ENCODE peak calls at places on chromosome 4, in four cellular contexts. B, I, N and U are unnamed samples.

GRCh38 chr4:2796261-2797187 is 3.6 kb downstream of the SH3BP2 start:
- DNase-seq in N (peak), I (no peak), B (no peak), U (no peak)

GRCh38 chr4:8870647-8871416 is 807 bp downstream of the HMX1 start:
- DNase-seq in N (no peak), I (no peak), B (no peak), U (no peak)

GRCh38 chr4:14916554-14917304 is 85.6 kb upstream of the CPEB2 start:
- DNase-seq in N (peak), I (peak), B (peak), U (no peak)

GRCh38 chr4:28146191-28146590 is 1285.5 kb downstream of the STIM2 start:
- DNase-seq in B (no peak), N (no peak), I (no peak), U (no peak)

GRCh38 chr4:7987148-7987989 is 47.7 kb upstream of the AFAP1 start:
- DNase-seq in I (no peak), N (peak), B (peak), U (peak)

GRCh38 chr4:160724063-160724462 is 1439.7 kb downstream of the FSTL5 start:
- DNase-seq in I (no peak), N (no peak), B (no peak), U (no peak)

GRCh38 chr4:120555058-120555457 is 367.5 kb downstream of the PRDM5 start:
- DNase-seq in B (no peak), N (no peak), I (no peak), U (no peak)

GRCh38 chr4:139943277-139943676 is 210.7 kb downstream of the MAML3 start:
- DNase-seq in B (no peak), N (no peak), I (no peak), U (no peak)

GRCh38 chr4:70356185-70356584 is 4.4 kb upstream of the SMR3A start:
- DNase-seq in N (no peak), I (no peak), B (no peak), U (no peak)

GRCh38 chr4:1009647-1010521 is 1.5 kb upstream of the FGFRL1 start:
- DNase-seq in N (peak), I (no peak), B (no peak), U (no peak)

GRCh38 chr4:88147799-88148217 is 10.6 kb downstream of the ABCG2 start:
- DNase-seq in N (no peak), I (no peak), B (no peak), U (no peak)

GRCh38 chr4:108166441-108167315 is 2.1 kb downstream of the LEF1 start:
- DNase-seq in I (no peak), B (no peak), N (peak), U (no peak)

GRCh38 chr4:136581119-136581518 is 951.2 kb downstream of the PCDH18 start:
- DNase-seq in B (no peak), N (no peak), I (no peak), U (no peak)

GRCh38 chr4:140012688-140013087 is 141.3 kb downstream of the MAML3 start:
- DNase-seq in I (peak), N (peak), B (peak), U (no peak)

GRCh38 chr4:61408861-61409260 is 208.7 kb downstream of the ADGRL3 start:
- DNase-seq in N (no peak), B (no peak), I (no peak), U (no peak)

GRCh38 chr4:157014621-157015591 is 43.3 kb upstream of the PDGFC start:
- DNase-seq in I (peak), B (no peak), N (peak), U (no peak)

GRCh38 chr4:26729547-26729946 is 131.1 kb upstream of the STIM2 start:
- DNase-seq in B (no peak), I (no peak), N (no peak), U (no peak)

GRCh38 chr4:56978750-56979303 is at the start of gene POLR2B:
- DNase-seq in I (peak), N (peak), B (peak), U (peak)

DNA sequence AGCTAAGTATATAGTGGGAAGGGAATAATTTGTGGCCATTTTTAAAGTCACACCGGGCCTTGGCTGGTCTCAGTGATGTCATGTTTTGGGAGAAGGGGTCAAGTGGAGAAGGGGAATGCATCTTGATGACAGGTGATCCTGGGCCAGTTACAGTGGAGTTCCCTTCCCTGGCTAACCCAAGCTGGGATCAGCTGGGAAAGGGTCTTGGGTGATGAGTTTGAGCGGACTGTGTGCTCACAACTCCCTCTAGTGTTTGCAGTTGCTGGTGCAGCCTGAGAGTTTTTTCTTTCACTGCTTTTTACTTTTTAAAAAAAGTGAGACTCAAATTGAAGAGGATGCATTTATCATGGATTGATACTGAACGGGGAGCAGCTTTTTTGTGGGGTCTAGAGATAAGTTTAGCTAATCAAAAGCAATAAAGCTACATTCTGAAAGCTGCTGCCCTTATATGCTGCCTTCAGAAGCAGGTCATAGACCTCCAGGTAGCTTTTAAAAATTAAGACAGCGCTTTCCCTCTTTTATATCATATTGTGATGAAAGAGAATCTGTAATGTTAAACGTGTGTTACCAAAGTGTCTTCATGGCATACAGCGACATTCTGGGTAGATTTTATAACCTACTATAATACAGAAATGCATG is 164.7 kb downstream of the DCLK2 start:
- DNase-seq in B (no peak), N (peak), I (no peak), U (no peak)
- H3K27ac ChIP-seq in B (no peak), N (no peak), I (no peak), U (no peak)

DNA sequence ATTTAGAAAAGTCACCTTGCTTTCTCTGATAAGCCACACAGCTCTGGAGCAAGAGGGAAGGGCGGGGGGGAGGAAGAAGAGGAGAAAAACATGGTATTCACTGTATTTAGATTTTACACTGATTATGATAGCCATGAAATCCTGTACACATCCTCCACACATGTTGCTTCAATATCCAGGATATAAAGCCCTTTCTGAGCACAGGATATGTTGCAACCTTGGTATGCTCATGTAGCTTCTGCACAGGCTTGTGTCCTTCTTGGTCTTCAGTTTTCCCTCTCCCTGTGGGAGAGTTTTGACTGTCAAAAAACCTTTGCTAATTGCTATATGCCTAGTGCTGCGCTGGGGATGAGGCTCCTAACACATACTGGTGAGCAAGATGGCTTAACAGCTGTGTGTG is 61.9 kb upstream of the DAPP1 start:
- DNase-seq in B (no peak), I (no peak), N (no peak), U (no peak)
- H3K27ac ChIP-seq in B (no peak), I (no peak), N (no peak), U (no peak)

DNA sequence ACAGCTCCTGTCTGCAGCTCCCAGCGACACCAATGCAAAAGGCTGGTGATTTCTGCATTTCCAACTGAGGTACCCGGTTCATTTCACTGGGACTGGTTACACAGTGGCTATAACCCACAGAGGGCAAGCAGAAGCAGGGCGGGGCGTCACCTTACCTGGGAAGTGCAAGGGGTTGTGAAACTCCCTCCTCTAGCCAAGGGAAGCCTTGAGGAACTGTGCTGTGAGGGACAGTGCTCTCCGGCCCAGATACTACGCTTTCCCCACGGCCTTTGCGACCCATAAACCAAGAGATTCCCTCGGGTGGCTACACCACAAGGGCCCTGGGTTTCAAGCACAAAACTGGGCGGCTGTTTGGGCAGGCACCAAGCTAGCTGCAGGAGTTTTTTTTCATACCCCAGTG is 218.9 kb downstream of the PPP3CA start:
- DNase-seq in B (no peak), N (no peak), I (no peak), U (no peak)
- H3K27ac ChIP-seq in B (no peak), N (no peak), I (no peak), U (no peak)

DNA sequence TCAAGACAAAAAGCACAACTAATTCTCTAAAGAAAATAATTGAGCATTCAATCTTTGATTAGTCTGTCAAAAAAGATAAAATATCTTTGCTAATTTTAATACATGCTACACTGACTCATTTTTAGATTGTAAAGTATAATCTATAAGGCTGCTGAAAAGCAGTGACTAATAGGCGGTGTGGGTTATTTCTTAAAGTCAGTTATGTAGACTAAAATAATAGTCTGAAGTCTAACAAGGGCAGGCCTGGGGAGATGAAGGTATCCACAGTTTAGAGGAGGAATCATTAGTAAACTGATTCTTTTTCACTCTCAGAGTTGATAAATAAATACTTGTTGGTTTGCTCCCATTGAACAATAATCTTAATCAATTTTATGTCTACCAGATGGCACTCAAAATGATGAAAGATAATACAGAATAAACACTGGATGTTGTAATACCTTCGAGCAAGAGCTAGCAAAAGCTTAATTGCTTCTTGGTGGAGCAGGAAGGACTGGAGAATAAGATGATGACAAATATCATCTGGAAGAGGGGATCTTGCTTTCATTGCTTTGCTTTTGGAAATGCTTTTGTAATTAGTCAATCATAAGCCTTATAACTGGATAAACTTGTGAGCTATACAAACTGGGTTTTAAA is 61.6 kb downstream of the TMEM150C start:
- DNase-seq in B (no peak), N (no peak), I (no peak), U (no peak)
- H3K27ac ChIP-seq in B (no peak), N (no peak), I (no peak), U (no peak)